ENCODE peak calls at places on chromosomes 4 and X, in nine cellular contexts. J is hepatocyte, N is AG04450, V is mucosa of descending colon, P is adrenal gland, L is fibroblast of pulmonary artery, M is endothelial cell, U is GM12865, Y is stomach. R is an unnamed sample.

GRCh38 chrX:5876984-5877655 is 351.5 kb downstream of the NLGN4X start:
- DNase-seq in V (no peak), Y (no peak), P (no peak), U (peak; percentile 5), M (peak; percentile 34), L (no peak), N (no peak), J (peak; percentile 68), R (no peak)

GRCh38 chrX:132463411-132463810 is 25.4 kb downstream of the MBNL3 start:
- DNase-seq in M (no peak), V (no peak), J (peak; percentile 14), P (no peak), N (no peak), L (peak; percentile 10), Y (no peak), U (no peak), R (no peak)

GRCh38 chrX:69024287-69024686 is 141.0 kb downstream of the PJA1 start:
- DNase-seq in J (no peak), Y (no peak), L (no peak), V (no peak), P (peak; percentile 42), M (no peak), U (no peak), N (no peak), R (no peak)

GRCh38 chrX:65926095-65927019 is 113.5 kb downstream of the VSIG4 start:
- DNase-seq in N (no peak), L (no peak), U (peak; percentile 90), J (no peak), M (no peak), P (no peak), Y (no peak), V (no peak), R (no peak)

GRCh38 chrX:148498067-148498466 is 2.4 kb upstream of the AFF2 start:
- DNase-seq in P (no peak), M (no peak), L (no peak), Y (no peak), J (no peak), V (no peak), U (no peak), N (no peak), R (no peak)

GRCh38 chr4:180164799-180165198 is 2078.4 kb upstream of the TENM3 start:
- DNase-seq in P (no peak), U (no peak), Y (no peak), V (no peak), M (no peak), N (peak; percentile 57), J (peak; percentile 73), L (peak; percentile 17), R (no peak)

GRCh38 chrX:6694977-6695376 is 160.1 kb upstream of the VCX3A start:
- DNase-seq in V (no peak), M (no peak), J (no peak), L (no peak), U (peak; percentile 22), P (no peak), Y (no peak), N (no peak), R (no peak)

GRCh38 chr4:39597695-39598381 is 40.8 kb downstream of the SMIM14 start:
- DNase-seq in L (no peak), U (peak; percentile 14), M (no peak), Y (no peak), N (no peak), J (no peak), V (no peak), P (no peak), R (no peak)

GRCh38 chrX:47218920-47219815 is 687 bp downstream of the CDK16 start:
- DNase-seq in V (peak; percentile 79), J (peak; percentile 83), L (no peak), M (peak; percentile 31), Y (no peak), U (peak; percentile 50), P (peak; percentile 35), N (no peak), R (peak; percentile 48)

GRCh38 chr4:147732516-147733193 is 767 bp downstream of the ARHGAP10 start:
- DNase-seq in M (peak; percentile 28), J (peak; percentile 64), V (peak; percentile 46), N (no peak), P (peak; percentile 61), Y (no peak), L (no peak), U (peak; percentile 44), R (peak; percentile 36)

GRCh38 chrX:7107968-7108480 is 39.5 kb upstream of the STS start:
- DNase-seq in V (no peak), M (no peak), N (no peak), P (no peak), Y (no peak), J (no peak), U (no peak), L (no peak), R (no peak)

GRCh38 chr4:7003176-7003878 is 39.8 kb upstream of the TADA2B start:
- DNase-seq in V (no peak), L (no peak), J (no peak), P (peak; percentile 17), U (no peak), N (no peak), Y (no peak), M (no peak), R (no peak)

GRCh38 chr4:6404611-6405416 is 67.6 kb downstream of the PPP2R2C start:
- DNase-seq in P (no peak), V (peak; percentile 4), M (no peak), L (no peak), N (no peak), J (no peak), U (no peak), Y (no peak), R (no peak)

GRCh38 chr4:123469245-123469644 is 72.7 kb downstream of the SPRY1 start:
- DNase-seq in L (no peak), Y (no peak), J (no peak), P (no peak), U (no peak), V (no peak), M (no peak), N (no peak), R (no peak)

GRCh38 chrX:134670241-134670811 is 12.1 kb upstream of the PLAC1 start:
- DNase-seq in J (peak; percentile 38), L (peak; percentile 63), M (no peak), P (no peak), Y (peak; percentile 48), V (no peak), U (no peak), N (peak; percentile 61), R (no peak)

GRCh38 chrX:10922158-10922557 is 189.0 kb upstream of the HCCS start:
- DNase-seq in J (peak; percentile 48), M (no peak), V (no peak), Y (no peak), U (no peak), L (peak; percentile 88), N (peak; percentile 43), P (no peak), R (no peak)

DNA sequence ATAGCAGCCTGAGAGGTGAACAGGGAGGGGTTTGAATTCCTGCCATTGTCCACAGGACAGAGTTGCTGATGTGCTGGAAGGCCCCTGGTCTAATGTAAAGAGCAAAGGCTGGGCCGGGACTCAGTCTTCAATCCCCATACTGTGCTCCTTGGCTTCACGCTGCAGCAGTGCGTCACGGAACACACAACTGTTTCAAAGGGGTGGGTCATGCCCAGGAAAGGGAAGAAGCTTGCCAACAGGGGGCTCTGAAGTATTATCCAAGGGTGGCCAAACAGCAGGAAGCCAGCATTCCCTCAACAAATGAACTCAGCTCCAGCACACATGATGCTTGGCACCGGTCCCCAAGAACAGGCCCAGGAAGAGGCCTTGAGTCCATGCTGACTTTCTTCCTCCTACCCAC is 122.5 kb downstream of the NFKB1 start:
- DNase-seq in M (no peak), Y (no peak), J (peak; percentile 40), P (peak; percentile 29), L (peak; percentile 71), V (no peak), N (peak; percentile 48), U (no peak), R (no peak)
- TF ChIP-seq CTCF in M (no peak), Y (no peak), J (peak; percentile 14), P (no peak), L (peak; percentile 30), V (no peak), N (peak; percentile 61), U (no peak), R (peak; percentile 18)

DNA sequence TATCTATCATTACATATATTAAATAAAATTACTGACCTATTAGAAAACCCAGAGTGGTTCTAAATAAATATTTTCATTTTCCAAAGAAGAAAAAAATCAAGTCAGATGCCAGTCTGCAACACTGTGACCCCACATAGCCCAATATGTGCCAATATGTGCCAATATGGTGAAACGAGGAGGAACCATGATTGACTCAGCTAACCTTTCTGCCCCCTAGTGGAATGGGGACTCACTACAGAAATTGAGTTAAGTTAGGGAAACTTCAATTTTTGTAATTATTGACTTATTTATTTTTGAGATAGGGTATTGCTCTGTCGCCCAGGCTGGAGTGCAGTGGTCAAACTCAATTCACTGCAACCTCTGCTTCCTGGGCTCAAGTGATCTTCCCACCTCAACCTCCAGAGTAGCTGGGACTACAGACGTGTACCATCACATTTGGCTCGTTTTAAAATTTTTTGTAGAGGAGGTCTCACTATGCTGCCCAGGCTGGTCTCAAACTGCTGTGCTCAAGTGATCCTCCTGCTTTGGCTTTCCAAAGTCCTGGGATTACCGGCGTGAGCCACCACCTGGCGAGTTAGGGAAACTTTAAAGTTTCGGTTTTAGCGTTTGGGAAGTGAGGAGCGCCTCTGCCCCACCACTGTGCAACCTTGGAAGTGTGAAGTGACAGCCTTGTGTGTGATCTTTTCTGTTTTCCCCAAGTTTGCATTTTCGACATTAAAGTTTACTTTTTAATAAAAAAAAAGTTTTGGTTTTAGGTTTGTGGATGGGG is 116.8 kb upstream of the SHISA3 start:
- DNase-seq in U (peak; percentile 60), P (no peak), L (peak; percentile 57), Y (no peak), J (peak; percentile 37), V (no peak), N (no peak), M (peak; percentile 30), R (peak; percentile 65)
- TF ChIP-seq CTCF in U (peak; percentile 74), P (peak; percentile 65), L (peak; percentile 82), Y (no peak), J (peak; percentile 52), V (peak; percentile 16), N (peak; percentile 71), M (peak; percentile 88), R (peak; percentile 73)

GRCh38 chr4:173424899-173425805 is 26.2 kb upstream of the SCRG1 start:
- DNase-seq in Y (no peak), N (no peak), P (no peak), L (peak; percentile 52), U (no peak), M (no peak), V (no peak), J (no peak), R (no peak)
- TF ChIP-seq CTCF in Y (no peak), N (no peak), P (no peak), L (no peak), U (no peak), M (no peak), V (no peak), J (no peak), R (no peak)

DNA sequence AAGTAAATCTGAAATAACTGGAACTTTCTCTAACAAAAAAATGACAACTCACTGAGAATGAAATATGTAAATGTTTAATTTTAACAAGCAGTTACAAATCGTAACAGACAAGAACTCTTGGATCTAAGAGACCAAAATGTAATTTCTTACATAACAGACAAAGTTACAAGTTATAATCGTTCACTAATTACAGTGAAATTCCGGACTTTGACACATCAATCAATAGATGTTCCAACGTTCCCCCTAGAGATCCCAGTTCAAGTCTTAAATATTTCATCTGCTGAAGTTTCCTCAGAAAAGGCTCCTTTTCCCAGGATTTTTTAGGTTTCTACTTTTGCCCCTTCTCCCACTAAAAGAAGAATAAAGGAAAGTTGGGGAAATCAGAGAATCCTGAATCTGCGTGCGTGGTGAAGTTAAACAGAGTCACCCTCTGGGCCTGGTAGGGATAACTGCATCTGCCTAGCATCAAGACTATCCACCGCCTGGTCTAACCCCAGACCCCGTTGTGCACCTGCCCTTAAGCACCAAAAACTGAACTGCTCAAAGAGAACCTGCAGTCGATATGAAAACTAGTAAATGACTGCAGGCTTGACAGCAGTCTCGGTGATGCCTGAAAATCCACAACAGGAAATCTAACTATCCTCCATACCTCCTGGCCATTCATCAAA is 2.3 kb downstream of the IRF2 start:
- DNase-seq in N (no peak), P (peak; percentile 33), V (no peak), J (peak; percentile 43), U (peak; percentile 85), M (no peak), Y (no peak), L (peak; percentile 20), R (peak; percentile 42)
- TF ChIP-seq CTCF in N (peak; percentile 8), P (no peak), V (no peak), J (peak; percentile 23), U (no peak), M (no peak), Y (no peak), L (no peak), R (no peak)

R was measured in GM13977.